ENCODE peak calls at places on chromosomes 11 and 22, in nine cellular contexts. Y is activated naive CD4-positive, alpha-beta T cell; A is cardiac muscle cell; G is lung; W is naive thymus-derived CD8-positive, alpha-beta T cell; X is HTR-8/SVneo; T is ELR; M is lower lobe of right lung; J is stomach. K is an unnamed sample.

GRCh38 chr22:28989035-28989464 is 72.6 kb downstream of the C22orf31 start:
- DNase-seq in Y (no peak), A (no peak), G (no peak), W (no peak), X (no peak), T (no peak), M (no peak), J (no peak), K (no peak)

GRCh38 chr11:74990941-74991340 is 2.2 kb downstream of the NEU3 start:
- DNase-seq in Y (no peak), A (no peak), G (no peak), W (no peak), X (no peak), T (no peak), M (no peak), J (no peak), K (no peak)

GRCh38 chr11:89443366-89444303 is 47.5 kb downstream of the NOX4 start:
- DNase-seq in Y (no peak), A (no peak), G (no peak), W (no peak), X (no peak), T (no peak), M (no peak), J (no peak), K (no peak)

GRCh38 chr22:16956290-16956689 is 51.7 kb downstream of the GAB4 start:
- DNase-seq in Y (no peak), A (no peak), G (no peak), W (no peak), X (no peak), T (no peak), M (no peak), J (no peak), K (no peak)

GRCh38 chr11:128716661-128717210 is 22.9 kb downstream of the FLI1 start:
- DNase-seq in Y (no peak), A (no peak), G (no peak), W (peak), X (no peak), T (no peak), M (no peak), J (no peak), K (no peak)

GRCh38 chr22:47769652-47770051 is 1007.2 kb downstream of the TBC1D22A start:
- DNase-seq in Y (no peak), A (no peak), G (no peak), W (no peak), X (no peak), T (no peak), M (no peak), J (no peak), K (no peak)

GRCh38 chr22:21938906-21939305 is 13.7 kb downstream of the PPM1F start:
- DNase-seq in Y (no peak), A (no peak), G (no peak), W (peak), X (no peak), T (no peak), M (no peak), J (no peak), K (no peak)

GRCh38 chr22:35065796-35066218 is at the start of gene ISX:
- DNase-seq in Y (no peak), A (no peak), G (no peak), W (no peak), X (no peak), T (no peak), M (no peak), J (no peak), K (no peak)

GRCh38 chr22:39368402-39368801 is 18.6 kb downstream of the SYNGR1 start:
- DNase-seq in Y (no peak), A (no peak), G (no peak), W (no peak), X (no peak), T (no peak), M (no peak), J (no peak), K (no peak)